ENCODE peak calls at places on chromosomes 2 and 18, in seven cellular contexts. F is choroid plexus epithelial cell, E is type B pancreatic cell, N is RWPE1, U is tibial artery, K is astrocyte, R is GM13976. G is an unnamed sample.

GRCh38 chr2:126932966-126933555 is 34.4 kb downstream of the TEX51 start:
- DNase-seq in F (no peak), U (no peak), R (no peak), K (no peak), E (no peak), N (no peak), G (no peak)

GRCh38 chr2:180000434-180000833 is 6.7 kb downstream of the CWC22 start:
- DNase-seq in N (no peak), U (no peak), F (no peak), E (no peak), R (no peak), K (peak), G (no peak)

GRCh38 chr2:205405194-205405593 is 277.1 kb upstream of the NRP2 start:
- DNase-seq in N (no peak), E (no peak), K (peak), U (no peak), R (no peak), F (peak), G (no peak)

GRCh38 chr2:44793322-44793870 is 148.1 kb upstream of the SIX3 start:
- DNase-seq in N (no peak), K (peak), U (no peak), R (no peak), F (peak), E (no peak), G (no peak)

GRCh38 chr18:4282954-4283353 is 172.2 kb downstream of the DLGAP1 start:
- DNase-seq in F (no peak), K (no peak), R (no peak), E (no peak), U (no peak), N (no peak), G (no peak)

GRCh38 chr18:23114171-23114881 is 21.0 kb upstream of the CABLES1 start:
- DNase-seq in K (no peak), R (no peak), E (no peak), F (no peak), U (no peak), N (no peak), G (no peak)

GRCh38 chr2:42572297-42573081 is 4.1 kb downstream of the MTA3 start:
- DNase-seq in R (no peak), N (no peak), E (no peak), U (no peak), K (no peak), F (peak), G (no peak)

GRCh38 chr2:138689705-138690104 is 90.5 kb downstream of the NXPH2 start:
- DNase-seq in K (no peak), F (no peak), U (no peak), R (no peak), N (no peak), E (no peak), G (no peak)

GRCh38 chr2:31736695-31737454 is 156.1 kb upstream of the SRD5A2 start:
- DNase-seq in E (no peak), R (no peak), U (no peak), F (no peak), N (no peak), K (no peak), G (no peak)

GRCh38 chr18:53747761-53748160 is 476.7 kb downstream of the MBD2 start:
- DNase-seq in N (no peak), F (no peak), R (no peak), U (no peak), K (no peak), E (no peak), G (no peak)

GRCh38 chr2:120886534-120886961 is 150.9 kb downstream of the GLI2 start:
- DNase-seq in R (no peak), U (no peak), E (no peak), K (no peak), F (no peak), N (no peak), G (no peak)

GRCh38 chr18:61333271-61333745 is at the start of gene CDH20:
- DNase-seq in R (no peak), N (no peak), E (peak), F (no peak), K (no peak), U (no peak), G (no peak)

GRCh38 chr18:48260237-48260636 is 148.9 kb downstream of the ZBTB7C start:
- DNase-seq in F (no peak), U (no peak), E (no peak), N (no peak), R (no peak), K (no peak), G (no peak)

GRCh38 chr18:26804474-26804873 is 61.0 kb downstream of the AQP4 start:
- DNase-seq in F (peak), E (no peak), K (no peak), R (no peak), N (no peak), U (no peak), G (no peak)

GRCh38 chr2:215358312-215358845 is 46.5 kb downstream of the ATIC start:
- DNase-seq in U (no peak), E (no peak), F (peak), N (no peak), K (no peak), R (no peak), G (no peak)

GRCh38 chr2:159801925-159802324 is 3.9 kb upstream of the CD302 start:
- DNase-seq in K (no peak), F (no peak), E (no peak), U (no peak), N (no peak), R (no peak), G (no peak)

GRCh38 chr2:240972636-240973521 is 25.5 kb upstream of the SNED1 start:
- DNase-seq in U (no peak), N (peak), E (no peak), K (peak), F (no peak), R (no peak), G (peak)

GRCh38 chr2:224136394-224136793 is 97.3 kb upstream of the SERPINE2 start:
- DNase-seq in N (no peak), F (no peak), U (no peak), E (no peak), K (no peak), R (no peak), G (no peak)

GRCh38 chr2:106139575-106139935 is 54.5 kb downstream of the UXS1 start:
- DNase-seq in K (no peak), U (no peak), F (no peak), E (no peak), R (no peak), N (no peak), G (no peak)

GRCh38 chr18:56890632-56891031 is 239.5 kb downstream of the WDR7 start:
- DNase-seq in N (peak), F (peak), R (no peak), E (no peak), K (peak), U (no peak), G (no peak)

GRCh38 chr2:112140413-112140802 is 2.2 kb downstream of the FBLN7 start:
- DNase-seq in R (peak), U (no peak), F (no peak), E (no peak), K (no peak), N (no peak), G (no peak)

DNA sequence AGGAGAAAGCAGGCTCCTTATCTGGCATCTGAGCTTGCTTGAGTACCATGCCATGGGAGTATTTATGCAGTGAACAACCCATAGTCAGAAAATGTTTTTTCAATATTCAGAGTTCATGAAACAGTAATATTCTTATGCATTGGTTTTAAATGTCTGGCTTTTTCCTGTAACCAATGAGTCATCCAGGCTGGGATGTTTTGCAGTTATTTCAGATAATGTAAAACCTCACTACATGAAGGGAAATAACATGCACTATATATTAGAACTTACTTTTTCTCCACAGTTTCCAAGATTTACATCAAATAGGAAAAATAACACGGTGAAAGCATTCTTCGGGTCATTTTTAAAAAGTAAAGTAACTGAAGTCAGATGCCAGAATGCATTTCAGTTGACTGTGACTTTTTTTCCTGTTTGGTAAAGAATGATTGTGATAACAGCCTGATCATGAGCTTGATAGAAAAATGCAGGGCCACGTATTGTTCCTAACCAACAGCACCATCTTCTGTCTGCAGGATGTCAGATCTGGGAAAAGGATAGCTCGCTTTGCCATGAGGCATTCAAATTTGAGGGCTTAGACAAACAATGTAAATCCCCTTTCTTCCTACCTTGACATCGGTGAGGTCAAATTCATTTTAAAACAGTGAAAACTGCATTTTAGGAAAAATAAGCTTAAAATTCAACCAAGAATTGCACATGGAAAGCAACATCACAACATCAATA is 152.8 kb downstream of the DSC3 start:
- DNase-seq in F (peak), R (peak), U (no peak), K (peak), N (no peak), E (no peak), G (no peak)
- TF ChIP-seq CTCF in F (peak), R (peak), U (no peak), K (peak), N (peak), E (peak), G (no peak)

GRCh38 chr2:142981069-142981378 is 103.6 kb downstream of the KYNU start:
- DNase-seq in N (no peak), R (no peak), U (no peak), K (no peak), E (no peak), F (no peak), G (no peak)
- TF ChIP-seq CTCF in N (peak), R (no peak), U (no peak), K (no peak), E (peak), F (no peak), G (no peak)

GRCh38 chr2:231928481-231928880 is 2.3 kb upstream of the NPPC start:
- DNase-seq in R (peak), K (no peak), F (peak), U (peak), E (peak), N (no peak), G (no peak)
- TF ChIP-seq CTCF in R (no peak), K (peak), F (peak), U (no peak), E (peak), N (no peak), G (no peak)

DNA sequence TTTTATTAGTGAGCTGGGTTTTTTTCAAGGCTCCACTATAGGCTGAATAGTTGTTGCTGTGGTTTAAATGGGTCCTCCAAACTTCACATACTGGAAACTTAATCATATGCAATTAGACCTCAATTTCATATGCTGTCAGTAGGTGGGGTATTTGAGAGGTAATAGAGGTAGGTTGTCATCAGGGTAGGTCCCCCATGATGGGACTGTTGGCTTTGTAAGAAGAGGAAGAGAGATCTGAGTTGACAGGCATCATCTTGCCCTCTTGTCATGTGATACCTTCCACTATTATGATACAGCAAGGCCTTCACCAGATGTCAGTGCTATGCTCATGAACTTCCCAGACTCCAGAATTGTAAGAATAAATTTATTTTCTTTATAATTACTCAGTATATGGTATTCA is 819.4 kb downstream of the LRP1B start:
- DNase-seq in K (no peak), E (no peak), R (no peak), F (no peak), U (no peak), N (no peak), G (no peak)
- TF ChIP-seq CTCF in K (no peak), E (no peak), R (no peak), F (no peak), U (no peak), N (no peak), G (no peak)

GRCh38 chr18:13216732-13217465 is 1.7 kb upstream of the LDLRAD4 start:
- DNase-seq in N (no peak), F (peak), E (no peak), U (peak), R (peak), K (no peak), G (no peak)
- TF ChIP-seq CTCF in N (peak), F (no peak), E (peak), U (peak), R (peak), K (no peak), G (peak)

GRCh38 chr2:37287966-37288365 is 36.7 kb downstream of the PRKD3 start:
- DNase-seq in R (peak), N (peak), K (no peak), E (no peak), F (peak), U (no peak), G (no peak)
- TF ChIP-seq CTCF in R (no peak), N (no peak), K (peak), E (no peak), F (no peak), U (no peak), G (no peak)

GRCh38 chr2:22628183-22628582 is 756.8 kb upstream of the KLHL29 start:
- DNase-seq in R (no peak), K (no peak), E (no peak), U (peak), F (no peak), N (no peak), G (no peak)

GRCh38 chr2:22623620-22624019 is 761.4 kb upstream of the KLHL29 start:
- DNase-seq in U (no peak), R (no peak), N (no peak), F (no peak), K (no peak), E (no peak), G (no peak)

GRCh38 chr2:22626621-22627020 is 758.4 kb upstream of the KLHL29 start:
- DNase-seq in F (no peak), K (no peak), R (no peak), U (no peak), N (no peak), E (no peak), G (no peak)
- TF ChIP-seq CTCF in F (no peak), K (no peak), R (no peak), U (no peak), N (no peak), E (peak), G (no peak)